ENCODE peak calls at places on chromosomes 7 and 10, in nine cellular contexts. B, P, J, C, T, F, U, O and S are unnamed samples.

GRCh38 chr7:130276796-130277762 is 10.4 kb downstream of the CPA2 start:
- DNase-seq in B (no peak), J (no peak), T (no peak), U (no peak), F (no peak), O (peak), P (no peak), C (no peak), S (no peak)

GRCh38 chr10:88853155-88853554 is 1.5 kb upstream of the ANKRD22 start:
- DNase-seq in F (no peak), J (no peak), T (no peak), C (no peak), P (no peak), B (no peak), U (no peak), O (no peak), S (no peak)

GRCh38 chr7:44307905-44308740 is 17.3 kb downstream of the CAMK2B start:
- DNase-seq in O (peak), B (no peak), U (no peak), P (peak), J (no peak), C (peak), T (peak), F (no peak), S (no peak)

GRCh38 chr7:99794585-99795502 is 10.9 kb upstream of the CYP3A4 start:
- DNase-seq in T (peak), F (no peak), B (no peak), P (no peak), U (no peak), C (no peak), J (no peak), O (no peak), S (peak)

GRCh38 chr10:3068201-3068967 is 1.0 kb downstream of the PFKP start:
- DNase-seq in F (peak), C (peak), O (peak), J (no peak), U (peak), T (no peak), P (peak), B (peak), S (no peak)

GRCh38 chr10:71545001-71545400 is 148.3 kb downstream of the CDH23 start:
- DNase-seq in F (peak), C (peak), P (no peak), J (no peak), T (no peak), O (no peak), B (no peak), U (no peak), S (no peak)

GRCh38 chr7:53111061-53111460 is 75.6 kb downstream of the POM121L12 start:
- DNase-seq in P (no peak), U (no peak), B (no peak), C (no peak), T (no peak), F (no peak), O (no peak), J (no peak), S (no peak)

GRCh38 chr7:101718747-101719260 is 89.7 kb upstream of the MYL10 start:
- DNase-seq in O (no peak), U (no peak), T (no peak), C (no peak), J (no peak), P (no peak), F (no peak), B (no peak), S (no peak)

GRCh38 chr7:20229652-20230500 is 12.7 kb upstream of the MACC1 start:
- DNase-seq in T (no peak), C (no peak), O (peak), P (no peak), B (no peak), F (no peak), J (no peak), U (no peak), S (peak)

GRCh38 chr7:37311282-37311868 is 137.3 kb downstream of the ELMO1 start:
- DNase-seq in B (no peak), P (peak), T (no peak), J (no peak), U (no peak), C (no peak), O (no peak), F (no peak), S (peak)

GRCh38 chr10:86857097-86857825 is 100.2 kb downstream of the MMRN2 start:
- DNase-seq in U (no peak), P (no peak), C (no peak), T (no peak), O (no peak), J (no peak), B (peak), F (no peak), S (peak)

GRCh38 chr7:130180571-130180971 is 24.6 kb downstream of the TMEM209 start:
- DNase-seq in O (peak), U (no peak), C (no peak), F (no peak), T (no peak), P (no peak), J (no peak), B (no peak), S (no peak)

GRCh38 chr10:93773120-93773519 is 15.4 kb downstream of the LGI1 start:
- DNase-seq in O (no peak), T (peak), J (no peak), C (no peak), B (no peak), F (no peak), U (no peak), P (no peak), S (no peak)

GRCh38 chr7:4712371-4713182 is 30.5 kb downstream of the FOXK1 start:
- DNase-seq in J (no peak), T (no peak), B (no peak), O (no peak), U (no peak), C (peak), P (no peak), F (peak), S (no peak)
- H3K4me3 ChIP-seq in J (no peak), T (no peak), B (no peak), O (no peak), U (no peak), C (no peak), P (no peak), F (no peak), S (no peak)

GRCh38 chr10:8137726-8138125 is 83.2 kb downstream of the GATA3 start:
- DNase-seq in C (no peak), T (no peak), P (no peak), J (no peak), B (no peak), U (no peak), O (no peak), F (no peak), S (no peak)
- H3K4me3 ChIP-seq in C (no peak), T (no peak), P (no peak), J (no peak), B (no peak), U (peak), O (no peak), F (no peak), S (no peak)

GRCh38 chr10:104329754-104330153 is 8.5 kb downstream of the ITPRIP start:
- DNase-seq in O (peak), F (no peak), T (no peak), P (peak), U (no peak), B (no peak), J (no peak), C (no peak), S (no peak)

GRCh38 chr10:104328916-104329710 is 9.2 kb downstream of the ITPRIP start:
- DNase-seq in P (peak), J (no peak), F (peak), C (no peak), B (peak), O (peak), U (peak), T (no peak), S (no peak)

GRCh38 chr10:104326991-104327610 is 11.2 kb downstream of the ITPRIP start:
- DNase-seq in P (peak), B (no peak), O (no peak), F (no peak), T (no peak), U (no peak), C (no peak), J (no peak), S (no peak)

GRCh38 chr10:104328636-104328915 is 9.7 kb downstream of the ITPRIP start:
- DNase-seq in T (no peak), C (no peak), B (no peak), O (no peak), U (no peak), F (no peak), J (no peak), P (no peak), S (no peak)

GRCh38 chr10:104327745-104328635 is 10.3 kb downstream of the ITPRIP start:
- DNase-seq in C (peak), O (peak), J (no peak), P (peak), B (peak), F (no peak), T (no peak), U (peak), S (no peak)
- H3K4me3 ChIP-seq in C (peak), O (peak), J (peak), P (peak), B (no peak), F (peak), T (no peak), U (peak), S (peak)

GRCh38 chr10:43667736-43668371 is 19.2 kb upstream of the ZNF32 start:
- DNase-seq in O (no peak), P (no peak), F (no peak), B (no peak), U (no peak), J (no peak), T (no peak), C (no peak), S (peak)
- H3K4me3 ChIP-seq in O (no peak), P (peak), F (no peak), B (no peak), U (no peak), J (no peak), T (no peak), C (no peak), S (peak)

GRCh38 chr7:134548877-134549276 is at the start of gene AKR1B15:
- DNase-seq in C (no peak), J (no peak), O (peak), P (peak), B (no peak), F (no peak), U (no peak), T (no peak), S (no peak)

GRCh38 chr7:134546903-134547737 is 1.8 kb upstream of the AKR1B15 start:
- DNase-seq in T (peak), O (peak), P (peak), J (no peak), B (peak), F (peak), U (peak), C (peak), S (no peak)

GRCh38 chr7:134552105-134552504 is 3.2 kb downstream of the AKR1B15 start:
- DNase-seq in U (no peak), F (peak), O (no peak), P (no peak), T (no peak), C (no peak), B (peak), J (no peak), S (no peak)

GRCh38 chr7:134547738-134548054 is 1.2 kb upstream of the AKR1B15 start:
- DNase-seq in O (no peak), B (peak), F (peak), U (no peak), J (no peak), P (peak), C (peak), T (peak), S (peak)

GRCh38 chr7:134549366-134549765 is 456 bp downstream of the AKR1B15 start:
- DNase-seq in O (no peak), C (no peak), J (no peak), F (no peak), T (no peak), U (no peak), P (no peak), B (no peak), S (no peak)
- H3K4me3 ChIP-seq in O (no peak), C (no peak), J (no peak), F (no peak), T (no peak), U (no peak), P (no peak), B (no peak), S (no peak)

DNA sequence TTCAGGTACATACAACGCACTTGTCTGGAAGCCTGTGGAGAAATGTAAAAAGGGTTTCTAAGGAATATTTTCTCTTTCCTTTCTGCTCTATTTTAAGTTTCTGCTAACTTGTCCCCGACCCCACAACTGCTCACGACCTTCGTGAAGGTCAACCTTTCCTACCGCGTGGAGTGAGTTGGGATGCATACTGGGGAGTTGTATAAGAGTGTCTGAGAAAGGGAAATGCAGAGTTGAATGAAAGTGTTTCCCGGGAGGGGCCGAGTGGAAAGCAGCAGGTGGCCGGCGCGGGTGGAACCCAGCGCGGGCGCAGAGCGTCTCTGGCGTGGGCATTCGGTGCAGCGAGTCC is 17.9 kb upstream of the ACBD5 start:
- DNase-seq in C (no peak), P (no peak), B (no peak), T (no peak), F (no peak), U (no peak), J (no peak), O (no peak), S (no peak)
- H3K4me3 ChIP-seq in C (peak), P (peak), B (peak), T (peak), F (no peak), U (peak), J (peak), O (peak), S (peak)

GRCh38 chr10:61897671-61898434 is 3.6 kb upstream of the ARID5B start:
- DNase-seq in T (peak), B (peak), P (no peak), J (no peak), F (peak), U (no peak), C (peak), O (no peak), S (no peak)

GRCh38 chr10:61899663-61899996 is 1.9 kb upstream of the ARID5B start:
- DNase-seq in J (no peak), C (no peak), U (no peak), B (no peak), F (no peak), O (no peak), T (no peak), P (no peak), S (no peak)

GRCh38 chr10:61898435-61898778 is 3.1 kb upstream of the ARID5B start:
- DNase-seq in U (no peak), P (no peak), J (no peak), O (no peak), B (no peak), F (no peak), C (no peak), T (no peak), S (no peak)

GRCh38 chr10:61899997-61900828 is 1.3 kb upstream of the ARID5B start:
- DNase-seq in C (peak), B (no peak), T (peak), F (peak), U (peak), J (no peak), P (peak), O (peak), S (no peak)

GRCh38 chr10:61899045-61899444 is 2.5 kb upstream of the ARID5B start:
- DNase-seq in U (no peak), J (no peak), P (no peak), B (no peak), C (no peak), T (no peak), O (peak), F (no peak), S (no peak)
- H3K4me3 ChIP-seq in U (peak), J (no peak), P (peak), B (no peak), C (no peak), T (no peak), O (no peak), F (no peak), S (no peak)